ENCODE peak calls at places on chromosomes 4 and X, in eight cellular contexts. I is prostate gland, G is GM12892, U is A549, O is GM12891, F is breast epithelium, E is IMR-90, Q is upper lobe of left lung. W is an unnamed sample.

GRCh38 chr4:41160856-41161255 is 53.5 kb downstream of the APBB2 start:
- DNase-seq in I (no peak), G (no peak), U (no peak), O (no peak), F (no peak), E (peak), Q (no peak), W (no peak)

GRCh38 chr4:104942990-104943758 is 203.5 kb upstream of the TET2 start:
- DNase-seq in I (no peak), G (no peak), U (no peak), O (no peak), F (no peak), E (no peak), Q (no peak), W (no peak)

GRCh38 chr4:17097369-17097768 is 198.9 kb upstream of the LDB2 start:
- DNase-seq in I (no peak), G (no peak), U (no peak), O (no peak), F (no peak), E (no peak), Q (no peak), W (no peak)

GRCh38 chr4:52106701-52107100 is 55.6 kb downstream of the SPATA18 start:
- DNase-seq in I (peak), G (no peak), U (no peak), O (no peak), F (no peak), E (no peak), Q (no peak), W (no peak)

GRCh38 chr4:79413486-79413885 is 5.5 kb upstream of the GK2 start:
- DNase-seq in I (no peak), G (no peak), U (no peak), O (no peak), F (no peak), E (no peak), Q (no peak), W (no peak)

GRCh38 chrX:38652934-38653442 is 91.6 kb downstream of the TSPAN7 start:
- DNase-seq in I (no peak), G (no peak), U (no peak), O (no peak), F (no peak), E (no peak), Q (no peak), W (no peak)

GRCh38 chrX:133923113-133923512 is 62.3 kb downstream of the GPC3 start:
- DNase-seq in I (no peak), G (no peak), U (no peak), O (no peak), F (no peak), E (no peak), Q (no peak), W (no peak)

GRCh38 chrX:69285881-69286545 is 120.8 kb upstream of the PJA1 start:
- DNase-seq in I (peak), G (peak), U (peak), O (peak), F (peak), E (no peak), Q (peak), W (peak)

GRCh38 chrX:25020391-25021131 is 4.8 kb upstream of the ARX start:
- DNase-seq in I (no peak), G (no peak), U (peak), O (no peak), F (no peak), E (no peak), Q (no peak), W (peak)

GRCh38 chrX:87583679-87584078 is 66.1 kb downstream of the KLHL4 start:
- DNase-seq in I (no peak), G (no peak), U (no peak), O (no peak), F (no peak), E (peak), Q (no peak), W (no peak)

GRCh38 chr4:168717852-168718251 is 221.0 kb downstream of the PALLD start:
- DNase-seq in I (peak), G (no peak), U (no peak), O (no peak), F (peak), E (peak), Q (peak), W (no peak)

GRCh38 chrX:152926279-152926678 is 28.4 kb downstream of the ZNF185 start:
- DNase-seq in I (peak), G (peak), U (peak), O (peak), F (peak), E (peak), Q (no peak), W (peak)

GRCh38 chrX:132443736-132444135 is 45.1 kb downstream of the MBNL3 start:
- DNase-seq in I (no peak), G (no peak), U (no peak), O (no peak), F (no peak), E (no peak), Q (no peak), W (no peak)

GRCh38 chrX:142036111-142036510 is 132.4 kb downstream of the MAGEC1 start:
- DNase-seq in I (no peak), G (no peak), U (no peak), O (no peak), F (no peak), E (peak), Q (no peak), W (no peak)

GRCh38 chrX:30181353-30181752 is 34.0 kb upstream of the MAGEB2 start:
- DNase-seq in I (no peak), G (no peak), U (no peak), O (no peak), F (no peak), E (no peak), Q (no peak), W (no peak)

GRCh38 chr4:89753601-89754066 is 83.3 kb downstream of the SNCA start:
- DNase-seq in I (peak), G (no peak), U (peak), O (no peak), F (no peak), E (peak), Q (no peak), W (no peak)

GRCh38 chr4:97998203-97998602 is 145.1 kb downstream of the STPG2 start:
- DNase-seq in I (no peak), G (no peak), U (no peak), O (no peak), F (no peak), E (no peak), Q (no peak), W (no peak)

GRCh38 chr4:73303711-73304110 is 45.1 kb upstream of the ANKRD17 start:
- DNase-seq in I (no peak), G (no peak), U (no peak), O (no peak), F (no peak), E (no peak), Q (no peak), W (no peak)

GRCh38 chrX:125203737-125204578 is 115.7 kb upstream of the TEX13C start:
- DNase-seq in I (peak), G (no peak), U (no peak), O (no peak), F (no peak), E (no peak), Q (no peak), W (no peak)

GRCh38 chr4:15003891-15004700 is 1.8 kb downstream of the CPEB2 start:
- DNase-seq in I (peak), G (peak), U (no peak), O (peak), F (peak), E (no peak), Q (peak), W (no peak)

GRCh38 chr4:150546286-150546685 is 35.7 kb upstream of the MAB21L2 start:
- DNase-seq in I (no peak), G (no peak), U (no peak), O (no peak), F (no peak), E (no peak), Q (no peak), W (no peak)

GRCh38 chrX:119482497-119483480 is 14.5 kb downstream of the SLC25A5 start:
- DNase-seq in I (no peak), G (peak), U (peak), O (peak), F (peak), E (peak), Q (peak), W (peak)

GRCh38 chr4:168183717-168184571 is 91.6 kb downstream of the ANXA10 start:
- DNase-seq in I (no peak), G (no peak), U (peak), O (no peak), F (no peak), E (peak), Q (no peak), W (peak)

GRCh38 chr4:113397114-113397701 is 347.8 kb downstream of the ANK2 start:
- DNase-seq in I (no peak), G (no peak), U (no peak), O (no peak), F (no peak), E (peak), Q (no peak), W (no peak)

GRCh38 chrX:112147206-112147605 is 64.6 kb upstream of the TRPC5 start:
- DNase-seq in I (no peak), G (no peak), U (peak), O (no peak), F (no peak), E (peak), Q (no peak), W (no peak)

GRCh38 chrX:13059676-13060499 is 15.5 kb upstream of the FAM9C start:
- DNase-seq in I (no peak), G (no peak), U (peak), O (no peak), F (no peak), E (peak), Q (no peak), W (no peak)

GRCh38 chr4:90120037-90120436 is 7.2 kb upstream of the CCSER1 start:
- DNase-seq in I (no peak), G (no peak), U (no peak), O (no peak), F (no peak), E (no peak), Q (no peak), W (no peak)

GRCh38 chrX:66015152-66015827 is 24.6 kb downstream of the VSIG4 start:
- DNase-seq in I (no peak), G (no peak), U (no peak), O (no peak), F (no peak), E (no peak), Q (peak), W (no peak)

GRCh38 chr4:173332963-173333657 is 1.0 kb downstream of the HMGB2 start:
- DNase-seq in I (no peak), G (no peak), U (no peak), O (no peak), F (no peak), E (peak), Q (no peak), W (no peak)

GRCh38 chr4:110624016-110624770 is 1.3 kb upstream of the PITX2 start:
- DNase-seq in I (no peak), G (no peak), U (no peak), O (no peak), F (no peak), E (no peak), Q (no peak), W (no peak)

GRCh38 chr4:110623710-110624015 is 786 bp upstream of the PITX2 start:
- DNase-seq in I (no peak), G (no peak), U (no peak), O (no peak), F (no peak), E (no peak), Q (no peak), W (no peak)

GRCh38 chr4:110621839-110622751 is 782 bp downstream of the PITX2 start:
- DNase-seq in I (no peak), G (no peak), U (no peak), O (no peak), F (no peak), E (no peak), Q (no peak), W (no peak)

GRCh38 chr4:110621328-110621812 is 1.5 kb downstream of the PITX2 start:
- DNase-seq in I (no peak), G (no peak), U (no peak), O (no peak), F (no peak), E (no peak), Q (no peak), W (no peak)

GRCh38 chr4:110622841-110623709 is at the start of gene PITX2:
- DNase-seq in I (peak), G (peak), U (no peak), O (no peak), F (peak), E (peak), Q (peak), W (no peak)
- TF ChIP-seq POLR2A in I (peak), G (no peak), U (no peak), O (no peak), F (no peak), E (no peak), Q (no peak), W (no peak)

GRCh38 chrX:150568320-150569154 is at the start of gene MTM1:
- DNase-seq in I (peak), G (peak), U (peak), O (peak), F (peak), E (peak), Q (peak), W (peak)
- TF ChIP-seq POLR2A in I (peak), G (peak), U (peak), O (no peak), F (no peak), E (peak), Q (peak), W (peak)

GRCh38 chrX:50718791-50719190 is 95.2 kb downstream of the SHROOM4 start:
- DNase-seq in I (no peak), G (no peak), U (no peak), O (no peak), F (no peak), E (peak), Q (no peak), W (no peak)
- TF ChIP-seq POLR2A in I (no peak), G (no peak), U (no peak), O (no peak), F (no peak), E (no peak), Q (no peak), W (no peak)

DNA sequence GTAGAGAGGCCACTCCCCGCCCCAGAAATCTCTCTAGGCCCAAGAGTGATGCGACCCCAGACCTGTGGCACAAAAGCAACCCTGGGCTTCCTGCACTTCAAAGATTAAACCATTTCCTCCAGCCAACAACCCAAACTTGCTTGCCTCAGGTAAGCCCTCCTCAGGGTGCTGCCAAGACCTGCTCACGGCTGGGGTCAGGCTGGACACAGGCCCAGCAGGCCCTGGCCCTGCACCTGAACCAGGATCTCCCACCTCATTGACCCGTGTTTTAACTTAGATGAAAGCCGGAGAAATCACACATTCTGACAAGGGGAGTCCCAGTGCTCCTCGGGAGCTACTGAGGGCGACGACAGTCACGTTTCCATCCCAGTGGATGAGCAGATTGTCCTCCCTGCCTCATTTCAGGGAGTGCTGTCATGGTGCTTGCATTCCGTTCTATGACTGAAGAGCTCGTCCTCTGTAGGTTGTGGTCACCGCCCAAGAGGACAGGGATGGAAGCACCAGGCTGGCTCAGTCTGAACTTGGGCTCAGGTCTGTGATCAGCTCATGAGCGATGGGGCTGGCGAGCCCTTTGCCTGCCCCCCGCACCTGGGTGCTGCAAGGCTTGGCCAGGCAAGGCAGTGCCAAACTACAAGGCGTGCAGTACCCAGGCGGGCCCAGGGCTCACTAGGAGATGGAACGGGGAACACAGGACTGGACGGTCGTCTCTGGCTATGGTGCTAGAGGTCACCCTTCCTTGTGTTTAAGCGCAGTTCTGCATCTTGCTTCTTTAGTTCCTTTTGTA is 25.9 kb downstream of the WDR1 start:
- DNase-seq in I (no peak), G (no peak), U (no peak), O (no peak), F (no peak), E (no peak), Q (no peak), W (no peak)
- TF ChIP-seq POLR2A in I (no peak), G (peak), U (no peak), O (no peak), F (no peak), E (no peak), Q (no peak), W (no peak)

GRCh38 chr4:122899682-122900081 is 22.7 kb downstream of the NUDT6 start:
- DNase-seq in I (no peak), G (no peak), U (no peak), O (no peak), F (no peak), E (no peak), Q (no peak), W (no peak)
- TF ChIP-seq POLR2A in I (no peak), G (no peak), U (no peak), O (no peak), F (no peak), E (no peak), Q (no peak), W (no peak)

GRCh38 chr4:1339489-1339888 is 7.5 kb upstream of the UVSSA start:
- DNase-seq in I (no peak), G (no peak), U (no peak), O (no peak), F (no peak), E (no peak), Q (no peak), W (no peak)
- TF ChIP-seq POLR2A in I (no peak), G (no peak), U (no peak), O (no peak), F (no peak), E (no peak), Q (no peak), W (no peak)

DNA sequence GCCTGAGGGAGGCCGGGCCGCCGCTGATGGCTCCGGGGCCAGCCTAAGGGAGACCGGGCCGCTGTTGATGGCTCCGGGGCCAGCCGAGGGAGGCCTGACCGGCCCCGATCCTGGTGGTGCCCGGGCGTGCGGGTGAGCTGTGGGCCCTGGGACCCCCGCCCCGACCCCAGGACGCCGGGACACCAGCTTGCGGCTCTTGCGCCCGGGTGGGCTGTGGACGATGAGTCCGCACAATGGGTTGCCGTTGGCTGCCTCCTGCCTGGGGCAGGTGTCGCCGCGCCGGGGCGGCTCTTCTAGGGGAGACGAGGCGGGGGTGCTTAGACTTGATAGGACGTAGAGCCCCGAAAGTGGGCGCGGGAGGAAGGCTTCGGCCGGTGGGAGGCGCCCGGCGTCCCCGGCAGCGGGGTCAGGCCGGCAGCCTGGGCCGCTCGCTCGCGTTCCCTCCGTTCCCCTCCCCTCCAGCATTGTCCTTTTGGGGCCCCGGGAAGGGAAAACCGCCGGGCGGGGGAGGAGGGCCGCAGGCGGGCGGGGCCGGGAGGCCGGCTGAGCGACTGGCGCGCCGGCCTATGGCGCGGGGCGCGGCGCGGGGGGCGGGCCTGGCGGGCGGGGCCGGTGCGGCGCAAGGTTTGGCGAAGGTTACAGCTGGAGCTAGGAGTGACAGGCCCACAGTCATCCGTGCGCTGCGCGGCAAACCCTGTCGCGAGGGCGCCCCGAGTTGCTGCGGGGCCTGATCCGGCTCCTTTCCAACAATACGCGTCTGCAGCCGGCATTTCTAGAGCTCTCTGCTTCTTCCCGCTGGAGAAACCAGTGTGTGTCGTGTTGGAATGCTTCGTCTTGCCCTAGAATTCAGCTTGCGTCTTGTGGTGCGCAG is 819 bp downstream of the KIAA0232 start:
- DNase-seq in I (peak), G (peak), U (peak), O (peak), F (peak), E (peak), Q (peak), W (peak)
- TF ChIP-seq POLR2A in I (peak), G (peak), U (peak), O (no peak), F (no peak), E (peak), Q (peak), W (peak)

DNA sequence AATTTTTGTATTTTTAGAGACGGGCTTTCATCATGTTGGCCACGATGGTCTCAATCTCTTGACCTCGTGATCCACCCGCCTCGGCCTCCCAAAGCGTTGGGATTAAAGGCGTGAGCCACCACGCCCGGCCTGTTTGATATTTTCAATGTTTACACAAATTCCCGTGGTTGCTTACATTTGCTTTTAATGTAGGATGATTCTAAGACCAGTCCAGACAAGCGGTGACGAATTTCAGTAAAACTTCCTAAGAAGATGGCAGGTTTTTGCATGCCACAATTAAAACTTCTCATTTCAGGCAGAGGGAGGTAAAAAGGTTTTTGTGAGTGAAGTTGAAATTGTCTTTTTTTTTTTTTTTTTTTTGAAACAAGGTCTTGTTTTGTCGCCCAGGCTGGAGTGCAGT is 41.4 kb upstream of the RBPJ start:
- DNase-seq in I (no peak), G (no peak), U (no peak), O (no peak), F (no peak), E (no peak), Q (no peak), W (no peak)
- TF ChIP-seq POLR2A in I (no peak), G (no peak), U (no peak), O (no peak), F (no peak), E (no peak), Q (no peak), W (no peak)

GRCh38 chr4:83150563-83151330 is 36.2 kb upstream of the PLAC8 start:
- DNase-seq in I (no peak), G (no peak), U (no peak), O (no peak), F (no peak), E (no peak), Q (no peak), W (no peak)
- TF ChIP-seq POLR2A in I (no peak), G (no peak), U (no peak), O (no peak), F (no peak), E (no peak), Q (no peak), W (no peak)

DNA sequence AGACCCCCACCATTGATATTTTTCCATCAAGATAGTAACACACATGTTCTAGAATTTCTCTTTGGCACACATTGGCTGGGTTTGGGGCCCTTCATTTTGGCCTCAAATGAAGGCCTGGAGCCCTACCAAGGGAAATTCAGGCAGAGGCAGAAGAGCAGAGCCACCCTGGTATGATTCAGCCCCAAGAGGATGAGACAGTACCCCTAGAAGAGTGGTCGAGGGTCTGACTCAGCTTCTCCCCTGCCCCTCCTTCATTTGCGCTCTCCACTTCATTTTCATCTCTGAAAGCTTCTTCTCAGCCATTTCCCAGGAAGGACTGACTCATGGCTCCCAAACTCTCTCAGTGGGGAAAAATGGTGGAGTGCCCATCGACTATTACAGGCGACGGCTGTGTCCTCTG is 43.4 kb downstream of the MAMLD1 start:
- DNase-seq in I (no peak), G (no peak), U (no peak), O (no peak), F (no peak), E (peak), Q (no peak), W (no peak)
- TF ChIP-seq POLR2A in I (no peak), G (no peak), U (no peak), O (no peak), F (no peak), E (no peak), Q (no peak), W (no peak)